ENCODE peak calls at places on chromosomes 5 and 9, in ten cellular contexts. S is heart left ventricle; D is CD8-positive, alpha-beta T cell; M is HepG2; B is GM23338; K is CD8-positive, alpha-beta memory T cell; T is MM.1S; N is IMR-90; W is spleen; Y is body of pancreas. U is an unnamed sample.

GRCh38 chr5:16656561-16657191 is 39.9 kb upstream of the RETREG1 start:
- DNase-seq in S (no peak), D (no peak), M (no peak), B (no peak), K (no peak), T (no peak), N (no peak), W (no peak), Y (peak), U (no peak)

GRCh38 chr9:100690438-100690837 is 112.6 kb downstream of the CAVIN4 start:
- DNase-seq in S (no peak), D (no peak), M (no peak), B (no peak), K (no peak), T (peak), N (no peak), W (no peak), Y (no peak), U (no peak)

GRCh38 chr9:108271646-108272349 is 584.0 kb downstream of the ACTL7B start:
- DNase-seq in S (no peak), D (no peak), M (peak), B (peak), K (no peak), T (peak), N (peak), W (no peak), Y (peak), U (no peak)

GRCh38 chr5:173488144-173488543 is 128.3 kb downstream of the BOD1 start:
- DNase-seq in S (no peak), D (no peak), M (no peak), B (no peak), K (no peak), T (no peak), N (no peak), W (no peak), Y (no peak), U (no peak)

GRCh38 chr9:4970970-4971641 is 14.0 kb upstream of the JAK2 start:
- DNase-seq in S (no peak), D (no peak), M (no peak), B (no peak), K (peak), T (peak), N (no peak), W (no peak), Y (no peak), U (no peak)

GRCh38 chr9:71237051-71237450 is 115.6 kb upstream of the TRPM3 start:
- DNase-seq in S (no peak), D (no peak), M (no peak), B (no peak), K (no peak), T (no peak), N (no peak), W (no peak), Y (no peak), U (no peak)

GRCh38 chr9:83342731-83343130 is 195.5 kb downstream of the FRMD3 start:
- DNase-seq in S (no peak), D (no peak), M (no peak), B (no peak), K (no peak), T (no peak), N (no peak), W (no peak), Y (no peak), U (no peak)

GRCh38 chr5:34709861-34710673 is 53.9 kb downstream of the RAI14 start:
- DNase-seq in S (no peak), D (no peak), M (peak), B (no peak), K (no peak), T (no peak), N (peak), W (no peak), Y (no peak), U (no peak)

GRCh38 chr5:125528881-125529280 is 782.4 kb upstream of the ZNF608 start:
- DNase-seq in S (no peak), D (no peak), M (no peak), B (peak), K (no peak), T (no peak), N (peak), W (no peak), Y (no peak), U (no peak)

GRCh38 chr9:2055203-2055658 is 40.1 kb downstream of the SMARCA2 start:
- DNase-seq in S (no peak), D (no peak), M (no peak), B (no peak), K (no peak), T (no peak), N (peak), W (no peak), Y (no peak), U (no peak)

GRCh38 chr5:42037379-42037932 is 112.4 kb downstream of the FBXO4 start:
- DNase-seq in S (no peak), D (no peak), M (no peak), B (no peak), K (no peak), T (no peak), N (no peak), W (no peak), Y (no peak), U (no peak)

GRCh38 chr5:9953691-9954090 is 296.0 kb downstream of the ATPSCKMT start:
- DNase-seq in S (no peak), D (no peak), M (no peak), B (no peak), K (no peak), T (no peak), N (no peak), W (no peak), Y (no peak), U (no peak)

GRCh38 chr5:32710335-32710858 is 724 bp upstream of the NPR3 start:
- DNase-seq in S (peak), D (no peak), M (no peak), B (peak), K (no peak), T (no peak), N (no peak), W (no peak), Y (no peak), U (no peak)

GRCh38 chr9:32251539-32251938 is 132.9 kb upstream of the ACO1 start:
- DNase-seq in S (peak), D (peak), M (peak), B (peak), K (no peak), T (peak), N (peak), W (no peak), Y (peak), U (no peak)

GRCh38 chr5:72587909-72588308 is 80.7 kb upstream of the ZNF366 start:
- DNase-seq in S (no peak), D (no peak), M (no peak), B (peak), K (no peak), T (no peak), N (peak), W (no peak), Y (no peak), U (no peak)

DNA sequence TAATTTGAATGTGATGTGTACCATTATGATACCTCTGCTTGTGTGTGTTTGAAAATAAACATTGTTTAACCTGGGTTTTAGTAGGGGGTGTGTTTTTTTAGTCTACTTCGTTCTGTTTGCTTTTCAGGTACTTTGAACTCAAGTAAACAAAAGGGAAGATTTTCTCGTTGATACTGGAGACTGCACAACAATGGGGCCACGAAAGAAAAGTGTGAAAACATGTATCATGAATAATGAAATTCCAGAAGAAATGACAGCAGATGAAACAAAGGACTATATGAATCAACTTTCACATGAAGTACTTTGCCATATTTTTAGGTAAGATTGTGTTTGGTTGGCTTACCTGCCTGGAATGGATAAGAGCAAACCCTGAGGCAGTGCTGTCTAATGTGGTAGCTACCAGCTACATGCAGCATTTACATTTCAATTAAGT is 10.8 kb downstream of the FBXO38 start:
- DNase-seq in S (no peak), D (no peak), M (peak), B (no peak), K (no peak), T (no peak), N (no peak), W (no peak), Y (no peak), U (no peak)
- H3K4me3 ChIP-seq in S (no peak), D (no peak), M (peak), B (no peak), K (no peak), T (no peak), N (no peak), W (no peak), Y (no peak), U (no peak)

GRCh38 chr9:89879276-89879675 is 274.5 kb downstream of the GADD45G start:
- DNase-seq in S (no peak), D (no peak), M (no peak), B (no peak), K (no peak), T (no peak), N (no peak), W (peak), Y (no peak), U (peak)

GRCh38 chr9:89880161-89880560 is 275.3 kb downstream of the GADD45G start:
- DNase-seq in S (no peak), D (no peak), M (no peak), B (no peak), K (no peak), T (no peak), N (no peak), W (peak), Y (no peak), U (no peak)

GRCh38 chr9:89878687-89879086 is 273.9 kb downstream of the GADD45G start:
- DNase-seq in S (peak), D (no peak), M (peak), B (no peak), K (no peak), T (no peak), N (no peak), W (peak), Y (peak), U (peak)

GRCh38 chr9:89880721-89881120 is 275.9 kb downstream of the GADD45G start:
- DNase-seq in S (no peak), D (no peak), M (no peak), B (no peak), K (no peak), T (no peak), N (no peak), W (peak), Y (no peak), U (no peak)

DNA sequence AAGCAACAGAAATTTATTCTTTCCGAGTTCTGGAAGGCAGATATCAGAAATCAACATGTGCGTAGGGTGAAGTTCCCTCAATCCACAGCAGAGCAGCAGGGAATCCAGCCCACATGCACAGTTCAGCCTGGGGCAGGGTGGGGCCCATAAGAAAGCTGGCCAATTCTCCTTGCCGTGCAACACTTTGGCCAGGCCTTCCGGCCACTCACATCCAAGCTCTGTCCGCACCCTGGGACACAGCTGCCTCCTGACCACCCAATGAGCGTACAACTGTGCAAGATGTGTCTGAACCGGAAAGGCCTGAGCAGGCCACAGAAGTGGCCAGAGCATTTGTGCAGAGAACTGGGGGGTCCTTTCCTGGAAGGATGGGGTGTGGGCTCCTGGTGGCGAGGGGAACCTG is 274.9 kb downstream of the GADD45G start:
- DNase-seq in S (peak), D (no peak), M (no peak), B (no peak), K (no peak), T (no peak), N (no peak), W (peak), Y (no peak), U (no peak)
- H3K27ac ChIP-seq in S (peak), D (no peak), M (no peak), B (no peak), K (no peak), T (no peak), N (no peak), W (no peak), Y (no peak), U (no peak)

GRCh38 chr5:141419074-141419880 is 1.6 kb upstream of the PCDHGA11 start:
- DNase-seq in S (no peak), D (no peak), M (no peak), B (no peak), K (no peak), T (no peak), N (no peak), W (no peak), Y (no peak), U (no peak)
- H3K4me3 ChIP-seq in S (no peak), D (no peak), M (no peak), B (no peak), K (no peak), T (no peak), N (no peak), W (no peak), Y (no peak), U (no peak)

GRCh38 chr5:90642706-90643229 is 84.2 kb downstream of the ADGRV1 start:
- DNase-seq in S (no peak), D (no peak), M (no peak), B (no peak), K (no peak), T (no peak), N (no peak), W (no peak), Y (no peak), U (no peak)
- H3K27ac ChIP-seq in S (no peak), D (no peak), M (no peak), B (peak), K (peak), T (no peak), N (no peak), W (no peak), Y (no peak), U (no peak)

GRCh38 chr9:19232117-19232829 is 1.8 kb downstream of the DENND4C start:
- DNase-seq in S (no peak), D (no peak), M (no peak), B (no peak), K (no peak), T (no peak), N (peak), W (no peak), Y (no peak), U (no peak)
- H3K4me3 ChIP-seq in S (peak), D (peak), M (peak), B (peak), K (peak), T (peak), N (peak), W (peak), Y (no peak), U (peak)

GRCh38 chr5:7754997-7755596 is 95.8 kb downstream of the CFAP90 start:
- DNase-seq in S (no peak), D (no peak), M (peak), B (peak), K (no peak), T (peak), N (peak), W (no peak), Y (peak), U (peak)
- H3K27ac ChIP-seq in S (no peak), D (no peak), M (no peak), B (no peak), K (no peak), T (no peak), N (no peak), W (no peak), Y (no peak), U (no peak)

GRCh38 chr5:177295929-177296328 is 7.6 kb downstream of the RAB24 start:
- DNase-seq in S (no peak), D (no peak), M (no peak), B (no peak), K (no peak), T (no peak), N (no peak), W (peak), Y (no peak), U (peak)
- H3K4me3 ChIP-seq in S (no peak), D (no peak), M (no peak), B (no peak), K (no peak), T (no peak), N (no peak), W (no peak), Y (no peak), U (no peak)

U was measured in lower lobe of right lung.